ENCODE peak calls at places on chromosomes 12 and 14, in four cellular contexts. R, O, B and A are unnamed samples.

GRCh38 chr14:71235865-71236264 is 328.6 kb downstream of the PCNX1 start:
- DNase-seq in R (no peak), O (no peak), B (peak; percentile 87), A (peak; percentile 17)

GRCh38 chr14:94541234-94541975 is 19.8 kb upstream of the SERPINA4 start:
- DNase-seq in R (no peak), O (no peak), B (no peak), A (no peak)

GRCh38 chr14:68199465-68200145 is 380.0 kb downstream of the RAD51B start:
- DNase-seq in R (no peak), O (no peak), B (peak; percentile 86), A (peak; percentile 87)

GRCh38 chr14:37194698-37195097 is 3.0 kb upstream of the MIPOL1 start:
- DNase-seq in R (no peak), O (no peak), B (no peak), A (no peak)

GRCh38 chr12:112458751-112459150 is 40.0 kb downstream of the PTPN11 start:
- DNase-seq in R (no peak), O (no peak), B (no peak), A (no peak)

GRCh38 chr12:68342966-68343365 is 10.8 kb upstream of the MDM1 start:
- DNase-seq in R (no peak), O (no peak), B (no peak), A (no peak)

GRCh38 chr12:51075390-51075789 is 8.0 kb downstream of the CSRNP2 start:
- DNase-seq in R (no peak), O (no peak), B (no peak), A (no peak)

GRCh38 chr12:66409195-66409871 is 107.0 kb downstream of the HELB start:
- DNase-seq in R (peak; percentile 33), O (peak; percentile 80), B (peak; percentile 68), A (peak; percentile 35)

GRCh38 chr14:61547186-61548121 is 147.9 kb upstream of the HIF1A start:
- DNase-seq in R (no peak), O (peak; percentile 95), B (no peak), A (peak; percentile 89)

GRCh38 chr12:101696477-101697196 is 803 bp upstream of the CHPT1 start:
- DNase-seq in R (peak; percentile 72), O (no peak), B (no peak), A (no peak)

GRCh38 chr14:104975481-104976197 is 2.5 kb downstream of the AHNAK2 start:
- DNase-seq in R (no peak), O (no peak), B (peak; percentile 71), A (no peak)

GRCh38 chr12:84929486-84929885 is 16.9 kb upstream of the SLC6A15 start:
- DNase-seq in R (no peak), O (no peak), B (no peak), A (no peak)

GRCh38 chr14:49641697-49642129 is 6.7 kb upstream of the DNAAF2 start:
- DNase-seq in R (peak; percentile 89), O (peak; percentile 48), B (no peak), A (peak; percentile 49)

GRCh38 chr12:46266869-46267617 is 1.8 kb downstream of the SLC38A1 start:
- DNase-seq in R (peak; percentile 59), O (peak; percentile 64), B (peak; percentile 82), A (peak; percentile 63)

GRCh38 chr14:49972840-49973239 is 80.0 kb downstream of the ARF6 start:
- DNase-seq in R (peak; percentile 86), O (peak; percentile 92), B (no peak), A (peak; percentile 93)

GRCh38 chr14:43541356-43541755 is 965.7 kb downstream of the FSCB start:
- DNase-seq in R (no peak), O (no peak), B (no peak), A (no peak)

GRCh38 chr14:73833530-73834257 is 17.9 kb upstream of the PTGR2 start:
- DNase-seq in R (no peak), O (peak; percentile 44), B (peak; percentile 23), A (peak; percentile 75)

GRCh38 chr14:22978873-22979671 is 3.3 kb downstream of the AJUBA start:
- DNase-seq in R (peak; percentile 34), O (no peak), B (no peak), A (no peak)

GRCh38 chr12:45532113-45532512 is 197.4 kb upstream of the ARID2 start:
- DNase-seq in R (no peak), O (no peak), B (peak; percentile 67), A (no peak)

DNA sequence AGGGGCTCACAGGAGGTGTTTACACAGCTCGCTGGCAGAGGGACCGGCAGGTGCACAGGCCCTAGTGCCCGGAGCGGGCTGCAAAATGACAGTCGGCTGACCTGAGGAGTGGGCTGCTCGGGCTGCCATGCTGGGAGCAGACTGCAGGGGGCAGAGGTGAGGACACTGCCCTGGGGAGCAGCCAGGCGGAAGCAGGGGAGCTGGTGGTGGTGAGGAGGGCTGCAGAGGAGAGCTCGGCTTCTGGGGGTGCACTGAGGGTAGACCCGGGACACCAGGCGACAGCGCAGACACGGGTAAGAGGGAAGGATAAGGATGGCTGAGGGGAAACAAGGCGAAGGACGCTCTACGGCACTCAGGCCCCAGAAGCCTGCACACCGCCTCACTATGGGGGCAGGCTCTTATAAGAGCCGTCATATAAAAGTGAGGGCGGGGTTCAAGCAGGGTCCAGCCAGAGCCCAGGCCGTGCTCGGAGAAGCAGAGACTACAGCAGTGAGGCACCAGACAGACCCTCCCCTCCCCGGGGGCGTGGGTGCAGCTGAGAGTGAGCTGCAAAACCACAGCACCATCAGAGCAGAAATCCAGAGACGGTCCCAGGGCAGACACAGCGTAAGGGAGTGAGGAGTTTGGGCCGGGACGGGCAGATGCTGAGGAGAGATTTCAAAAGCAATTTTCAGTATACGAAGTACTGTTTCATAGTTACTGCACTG is 62.5 kb downstream of the CCDC88C start:
- DNase-seq in R (peak; percentile 56), O (no peak), B (peak; percentile 64), A (no peak)
- TF ChIP-seq CTCF in R (peak; percentile 66), O (no peak), B (peak; percentile 65), A (no peak)

GRCh38 chr12:26368331-26368730 is 173.0 kb downstream of the SSPN start:
- DNase-seq in R (no peak), O (no peak), B (no peak), A (no peak)
- H3K9ac ChIP-seq in R (no peak overlapping the region), O (no peak overlapping the region), B (no peak overlapping the region), A (no peak overlapping the region)

GRCh38 chr12:56205445-56205844 is 16.2 kb upstream of the SMARCC2 start:
- DNase-seq in R (no peak), O (no peak), B (no peak), A (no peak)
- TF ChIP-seq CTCF in R (no peak), O (peak; percentile 2), B (no peak), A (peak; percentile 8)

DNA sequence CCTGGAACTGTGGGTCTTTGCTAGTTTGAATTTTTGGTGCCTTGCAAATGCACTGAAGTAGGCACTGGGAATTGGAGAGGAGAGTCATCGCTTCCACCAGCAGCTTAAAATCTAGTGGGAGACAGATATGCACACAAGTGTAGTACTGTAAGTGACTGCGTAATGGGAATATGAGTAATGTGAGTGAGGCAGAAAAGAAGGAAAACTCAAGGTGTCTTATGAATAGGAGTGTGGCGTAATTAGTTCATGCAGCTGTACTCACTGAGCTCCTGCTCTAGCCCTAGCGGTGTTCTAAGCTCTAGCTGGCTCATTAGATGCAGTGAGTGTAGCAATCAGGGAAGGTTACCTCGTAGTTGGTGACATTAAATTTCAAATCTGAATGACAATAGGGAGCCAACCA is 2.8 kb downstream of the TCP11L2 start:
- DNase-seq in R (no peak), O (peak; percentile 32), B (peak; percentile 11), A (no peak)
- H3K9ac ChIP-seq in R (no peak overlapping the region), O (no peak overlapping the region), B (no peak overlapping the region), A (no peak overlapping the region)

GRCh38 chr12:8912910-8913309 is 1.4 kb upstream of the PHC1 start:
- DNase-seq in R (no peak), O (no peak), B (peak; percentile 42), A (no peak)
- TF ChIP-seq CTCF in R (no peak), O (no peak), B (peak; percentile 38), A (no peak)

GRCh38 chr14:80080601-80081000 is 130.7 kb downstream of the DIO2 start:
- DNase-seq in R (no peak), O (no peak), B (no peak), A (no peak)

GRCh38 chr14:80087411-80087810 is 123.9 kb downstream of the DIO2 start:
- DNase-seq in R (no peak), O (no peak), B (no peak), A (no peak)

DNA sequence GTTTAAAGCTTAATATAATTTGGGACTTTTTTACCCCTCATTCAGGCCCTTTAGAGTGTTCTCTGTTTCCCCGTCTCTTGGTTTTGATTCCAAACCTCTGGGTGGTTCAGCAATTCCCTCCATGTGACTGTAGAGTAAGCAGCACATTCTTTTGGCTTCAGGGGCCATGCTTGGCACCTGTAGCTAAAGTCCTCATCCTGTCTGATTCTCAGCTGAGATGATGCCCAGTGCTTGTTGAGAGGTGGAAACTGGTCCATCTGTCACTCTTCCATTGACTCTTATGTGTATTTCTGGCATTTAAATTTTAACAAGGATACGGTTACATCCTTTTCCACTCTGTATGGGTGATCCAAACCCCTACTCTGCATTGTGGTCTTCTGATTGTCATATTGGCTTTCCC is 127.1 kb downstream of the DIO2 start:
- DNase-seq in R (no peak), O (no peak), B (no peak), A (no peak)
- H3K9ac ChIP-seq in R (no peak overlapping the region), O (no peak overlapping the region), B (no peak overlapping the region), A (no peak overlapping the region)

GRCh38 chr12:52971701-52972329 is 22.9 kb downstream of the KRT18 start:
- DNase-seq in R (peak; percentile 57), O (peak; percentile 75), B (peak; percentile 47), A (peak; percentile 47)

GRCh38 chr12:52976574-52977071 is 27.7 kb downstream of the KRT18 start:
- DNase-seq in R (no peak), O (peak; percentile 70), B (peak; percentile 56), A (peak; percentile 71)

GRCh38 chr12:52977195-52977594 is 28.3 kb downstream of the KRT18 start:
- DNase-seq in R (no peak), O (no peak), B (no peak), A (no peak)

GRCh38 chr12:52975204-52975603 is 26.3 kb downstream of the KRT18 start:
- DNase-seq in R (peak; percentile 52), O (peak; percentile 55), B (no peak), A (no peak)

DNA sequence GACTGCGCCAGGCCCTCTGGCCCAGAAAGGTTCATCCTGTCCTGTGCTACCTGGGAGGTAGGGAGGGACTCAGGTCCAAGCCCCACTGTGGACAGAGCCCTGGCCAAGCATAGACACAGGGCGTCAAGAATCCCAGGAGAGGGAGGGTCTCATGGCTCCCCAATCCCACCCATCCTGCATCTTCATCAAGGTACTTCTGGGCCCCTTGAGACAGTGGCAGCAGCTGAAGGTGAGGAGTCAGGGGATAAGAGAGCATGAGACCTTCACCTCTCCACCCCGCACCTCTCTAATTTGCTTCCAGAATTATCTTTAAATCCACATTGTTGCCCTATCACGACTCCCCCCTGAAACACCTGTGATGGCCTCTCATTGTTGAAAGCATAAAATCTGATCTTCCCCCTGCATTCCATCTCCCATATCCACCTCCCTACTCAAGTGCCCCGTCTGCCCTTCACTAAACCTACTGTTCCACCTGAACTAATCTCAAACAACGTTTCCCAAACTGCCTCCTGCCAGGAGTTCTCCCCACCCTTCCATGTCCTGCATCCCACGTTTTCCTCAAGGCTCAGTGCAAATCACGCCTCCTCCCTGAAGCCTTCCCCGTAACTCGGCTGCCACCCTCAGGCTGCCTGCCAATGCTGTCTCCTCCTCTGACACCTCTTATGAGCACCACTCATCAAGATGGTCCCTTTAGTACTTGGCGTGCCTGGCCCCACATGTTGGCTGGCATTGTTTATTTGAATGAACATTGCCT is 27.1 kb downstream of the KRT18 start:
- DNase-seq in R (peak; percentile 85), O (peak; percentile 27), B (peak; percentile 50), A (no peak)
- TF ChIP-seq CTCF in R (peak; percentile 30), O (peak; percentile 38), B (peak; percentile 39), A (no peak)

GRCh38 chr12:57428965-57429364 is 1.9 kb downstream of the R3HDM2 start:
- DNase-seq in R (no peak), O (no peak), B (no peak), A (no peak)
- H3K9ac ChIP-seq in R (no peak overlapping the region), O (no peak overlapping the region), B (no peak overlapping the region), A (peak overlapping the region; percentile 86)